ENCODE peak calls at places on chromosomes 1 and 21, in nine cellular contexts. P, V, G, L, Z, S, C, E and J are unnamed samples.

GRCh38 chr21:42073140-42074099 is 2.3 kb downstream of the UMODL1 start:
- DNase-seq in P (no peak), V (peak), G (no peak), L (no peak), Z (no peak), S (no peak), C (peak), E (no peak), J (peak)

GRCh38 chr1:117899801-117900200 is 29.6 kb downstream of the GDAP2 start:
- DNase-seq in P (no peak), V (no peak), G (no peak), L (no peak), Z (no peak), S (no peak), C (no peak), E (no peak), J (no peak)

GRCh38 chr1:246786606-246787238 is 62.5 kb downstream of the SCCPDH start:
- DNase-seq in P (no peak), V (no peak), G (no peak), L (peak), Z (no peak), S (no peak), C (peak), E (peak), J (no peak)

GRCh38 chr1:102941364-102941947 is 166.9 kb downstream of the COL11A1 start:
- DNase-seq in P (no peak), V (no peak), G (no peak), L (no peak), Z (peak), S (peak), C (no peak), E (no peak), J (peak)

GRCh38 chr1:186483561-186483960 is 22.6 kb upstream of the PDC start:
- DNase-seq in P (no peak), V (no peak), G (no peak), L (no peak), Z (no peak), S (no peak), C (no peak), E (no peak), J (no peak)

GRCh38 chr1:110850632-110851031 is 22.3 kb upstream of the CD53 start:
- DNase-seq in P (no peak), V (no peak), G (no peak), L (no peak), Z (no peak), S (no peak), C (peak), E (no peak), J (no peak)

GRCh38 chr1:23759277-23759676 is 16.0 kb downstream of the ELOA start:
- DNase-seq in P (no peak), V (no peak), G (no peak), L (no peak), Z (peak), S (no peak), C (no peak), E (no peak), J (no peak)

GRCh38 chr1:39688706-39689105 is 2.5 kb downstream of the HPCAL4 start:
- DNase-seq in P (no peak), V (no peak), G (peak), L (no peak), Z (no peak), S (no peak), C (no peak), E (no peak), J (peak)

GRCh38 chr1:205396972-205397616 is 24.8 kb downstream of the LEMD1 start:
- DNase-seq in P (no peak), V (peak), G (peak), L (peak), Z (peak), S (peak), C (peak), E (peak), J (peak)

GRCh38 chr1:156852414-156852874 is 6.5 kb downstream of the INSRR start:
- DNase-seq in P (no peak), V (no peak), G (no peak), L (peak), Z (peak), S (peak), C (peak), E (no peak), J (no peak)

GRCh38 chr1:51518033-51518729 is 885 bp downstream of the EPS15 start:
- DNase-seq in P (no peak), V (peak), G (peak), L (peak), Z (peak), S (peak), C (peak), E (peak), J (peak)

GRCh38 chr1:115320368-115320767 is 17.7 kb downstream of the NGF start:
- DNase-seq in P (no peak), V (no peak), G (peak), L (no peak), Z (no peak), S (peak), C (no peak), E (no peak), J (peak)

GRCh38 chr21:26769613-26770188 is 75.5 kb downstream of the ADAMTS1 start:
- DNase-seq in P (no peak), V (no peak), G (peak), L (no peak), Z (peak), S (no peak), C (no peak), E (peak), J (peak)

GRCh38 chr1:3943806-3944620 is 43.9 kb upstream of the C1orf174 start:
- DNase-seq in P (no peak), V (no peak), G (no peak), L (peak), Z (no peak), S (no peak), C (no peak), E (no peak), J (no peak)

GRCh38 chr1:180732866-180733265 is 101.0 kb downstream of the XPR1 start:
- DNase-seq in P (no peak), V (no peak), G (no peak), L (no peak), Z (no peak), S (no peak), C (no peak), E (no peak), J (no peak)

GRCh38 chr1:158177705-158178450 is 2.8 kb upstream of the CD1D start:
- DNase-seq in P (no peak), V (no peak), G (peak), L (peak), Z (peak), S (no peak), C (peak), E (peak), J (peak)

GRCh38 chr1:208445710-208446702 is 201.8 kb upstream of the PLXNA2 start:
- DNase-seq in P (no peak), V (no peak), G (peak), L (no peak), Z (no peak), S (peak), C (no peak), E (no peak), J (peak)

GRCh38 chr1:218553197-218553596 is 208.1 kb downstream of the TGFB2 start:
- DNase-seq in P (no peak), V (no peak), G (no peak), L (no peak), Z (peak), S (no peak), C (no peak), E (no peak), J (no peak)

GRCh38 chr1:109790735-109791494 is 27.2 kb upstream of the EPS8L3 start:
- DNase-seq in P (peak), V (peak), G (no peak), L (peak), Z (peak), S (peak), C (no peak), E (peak), J (no peak)

GRCh38 chr1:228867093-228867950 is 132.0 kb downstream of the RHOU start:
- DNase-seq in P (no peak), V (no peak), G (no peak), L (peak), Z (no peak), S (no peak), C (no peak), E (no peak), J (no peak)

GRCh38 chr1:208132287-208132882 is 111.8 kb downstream of the PLXNA2 start:
- DNase-seq in P (peak), V (peak), G (peak), L (peak), Z (peak), S (peak), C (peak), E (peak), J (peak)

GRCh38 chr1:119515221-119515620 is 8.2 kb downstream of the HSD3B1 start:
- DNase-seq in P (no peak), V (no peak), G (no peak), L (no peak), Z (no peak), S (no peak), C (no peak), E (no peak), J (no peak)

GRCh38 chr21:46368533-46369285 is 44.8 kb downstream of the PCNT start:
- DNase-seq in P (peak), V (peak), G (peak), L (no peak), Z (no peak), S (no peak), C (no peak), E (no peak), J (no peak)

GRCh38 chr1:172537827-172538391 is 5.0 kb downstream of the SUCO start:
- DNase-seq in P (no peak), V (no peak), G (peak), L (no peak), Z (no peak), S (no peak), C (no peak), E (peak), J (no peak)

GRCh38 chr21:43025636-43026180 is 49.9 kb downstream of the CBS start:
- DNase-seq in P (no peak), V (no peak), G (peak), L (no peak), Z (peak), S (peak), C (no peak), E (peak), J (no peak)

GRCh38 chr1:23575226-23575810 is 16.0 kb upstream of the ID3 start:
- DNase-seq in P (no peak), V (no peak), G (no peak), L (no peak), Z (no peak), S (no peak), C (no peak), E (no peak), J (no peak)

GRCh38 chr1:234093741-234094140 is 189.3 kb downstream of the SLC35F3 start:
- DNase-seq in P (no peak), V (no peak), G (no peak), L (no peak), Z (no peak), S (no peak), C (no peak), E (no peak), J (no peak)

GRCh38 chr1:37040773-37041172 is 6.5 kb upstream of the GRIK3 start:
- DNase-seq in P (no peak), V (no peak), G (no peak), L (no peak), Z (no peak), S (no peak), C (peak), E (no peak), J (no peak)

GRCh38 chr1:231359113-231359512 is 21.0 kb downstream of the SPRTN start:
- DNase-seq in P (no peak), V (no peak), G (peak), L (no peak), Z (peak), S (no peak), C (no peak), E (no peak), J (peak)

GRCh38 chr1:233587958-233588799 is 25.7 kb upstream of the KCNK1 start:
- DNase-seq in P (no peak), V (no peak), G (no peak), L (no peak), Z (no peak), S (no peak), C (no peak), E (peak), J (no peak)

GRCh38 chr1:6770727-6771567 is 14.3 kb upstream of the CAMTA1 start:
- DNase-seq in P (no peak), V (peak), G (peak), L (no peak), Z (peak), S (peak), C (no peak), E (peak), J (peak)

GRCh38 chr1:161726631-161727342 is 5.4 kb downstream of the FCRLB start:
- DNase-seq in P (no peak), V (peak), G (peak), L (peak), Z (peak), S (peak), C (peak), E (peak), J (no peak)